ENCODE peak calls at places on chromosomes 12 and 14, in four cellular contexts. H, M, O and U are unnamed samples.

GRCh38 chr12:96322720-96323119 is 77.5 kb downstream of the CDK17 start:
- DNase-seq in O (no peak), H (no peak), M (no peak), U (no peak)

GRCh38 chr14:28673056-28673455 is 93.5 kb upstream of the FOXG1 start:
- DNase-seq in H (no peak), O (no peak), M (no peak), U (no peak)

GRCh38 chr14:100086361-100086760 is 21.1 kb downstream of the EVL start:
- DNase-seq in H (no peak), O (no peak), M (no peak), U (no peak)

GRCh38 chr14:74980398-74980745 is 22.3 kb upstream of the EIF2B2 start:
- DNase-seq in M (no peak), O (peak), H (no peak), U (no peak)

GRCh38 chr12:14986449-14986848 is 13.6 kb downstream of the PDE6H start:
- DNase-seq in O (peak), M (no peak), H (no peak), U (no peak)

GRCh38 chr14:86602263-86602662 is 1072.3 kb downstream of the FLRT2 start:
- DNase-seq in O (no peak), M (no peak), H (no peak), U (no peak)

GRCh38 chr12:68263366-68263765 is 10.0 kb upstream of the IL22 start:
- DNase-seq in O (no peak), H (no peak), M (no peak), U (no peak)

GRCh38 chr12:124713436-124714082 is 146.1 kb upstream of the NCOR2 start:
- DNase-seq in O (peak), H (no peak), M (no peak), U (no peak)

GRCh38 chr14:96027356-96028335 is 11.5 kb upstream of the C14orf132 start:
- DNase-seq in O (no peak), M (no peak), H (no peak), U (no peak)

GRCh38 chr14:77866932-77867331 is 67.0 kb downstream of the ADCK1 start:
- DNase-seq in O (no peak), H (no peak), M (no peak), U (no peak)

GRCh38 chr12:6363330-6364036 is 11.9 kb downstream of the SCNN1A start:
- DNase-seq in H (no peak), O (peak), M (peak), U (peak)

GRCh38 chr14:106210650-106211049 is 684.3 kb downstream of the TMEM121 start:
- DNase-seq in O (no peak), H (no peak), M (no peak), U (no peak)

GRCh38 chr12:12803186-12803585 is 10.0 kb upstream of the DDX47 start:
- DNase-seq in M (no peak), O (peak), H (peak), U (peak)

GRCh38 chr12:7374423-7375144 is 69.4 kb downstream of the CD163L1 start:
- DNase-seq in H (peak), O (peak), M (peak), U (peak)

GRCh38 chr12:105995986-105996385 is 142.8 kb downstream of the NUAK1 start:
- DNase-seq in O (no peak), M (no peak), H (no peak), U (no peak)

GRCh38 chr12:79677667-79678066 is 13.1 kb downstream of the PAWR start:
- DNase-seq in M (no peak), O (no peak), H (no peak), U (no peak)

GRCh38 chr14:101731187-101732080 is 30.1 kb upstream of the PPP2R5C start:
- DNase-seq in H (peak), M (peak), O (peak), U (peak)

DNA sequence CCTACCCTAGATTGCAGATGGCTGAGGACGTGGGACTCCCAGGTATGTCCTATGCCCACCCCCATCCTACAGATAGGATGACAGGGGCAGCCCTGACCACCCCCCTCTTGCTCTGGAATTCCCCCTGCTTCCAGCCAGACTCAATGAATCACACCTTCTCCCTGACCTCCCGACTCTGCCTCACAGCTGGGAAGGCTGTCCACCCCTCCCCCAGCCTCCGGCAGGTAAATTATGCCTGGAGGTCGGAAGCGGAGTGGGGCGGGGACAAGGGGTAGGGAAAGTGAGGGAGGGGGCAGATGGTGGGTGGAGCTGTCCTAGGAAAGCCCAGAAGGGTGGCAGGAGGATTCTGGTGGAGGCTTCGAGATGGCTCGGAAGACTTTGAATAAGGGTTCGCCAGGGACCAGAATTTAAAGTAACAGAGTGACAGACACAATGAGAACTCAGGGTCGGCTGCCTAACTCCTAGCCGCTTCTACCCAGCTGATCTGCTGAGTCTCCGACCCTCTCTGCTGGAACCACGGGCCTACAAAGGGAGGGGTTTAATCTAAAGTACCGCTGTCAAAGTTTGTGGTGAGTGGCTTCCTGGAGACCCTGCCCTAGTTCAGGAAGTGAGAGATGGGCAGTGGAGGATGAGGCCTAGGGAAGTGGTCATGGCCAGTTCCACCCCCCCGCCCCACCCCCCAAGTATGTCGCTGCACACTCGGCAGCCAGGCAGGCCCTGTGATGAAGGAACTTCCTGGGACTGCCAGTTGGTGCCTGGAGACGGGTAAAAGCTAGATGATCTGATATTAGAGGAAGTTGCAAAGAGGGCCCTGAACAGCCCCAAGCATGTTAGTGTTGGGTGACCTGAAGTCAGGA is 4.2 kb downstream of the PLEKHG3 start:
- DNase-seq in H (no peak), M (peak), O (no peak), U (no peak)
- TF ChIP-seq POLR2AphosphoS5 in H (no peak), M (peak), O (no peak), U (no peak)

GRCh38 chr14:22188346-22188745 is 400.7 kb downstream of the DAD1 start:
- DNase-seq in O (no peak), M (no peak), H (no peak), U (no peak)

GRCh38 chr14:22184157-22185025 is 404.6 kb downstream of the DAD1 start:
- DNase-seq in O (peak), H (no peak), M (no peak), U (no peak)

GRCh38 chr14:22180045-22180444 is 409.0 kb downstream of the DAD1 start:
- DNase-seq in H (no peak), O (no peak), M (no peak), U (no peak)

GRCh38 chr14:22189873-22190272 is 399.2 kb downstream of the DAD1 start:
- DNase-seq in H (no peak), M (no peak), O (no peak), U (no peak)

DNA sequence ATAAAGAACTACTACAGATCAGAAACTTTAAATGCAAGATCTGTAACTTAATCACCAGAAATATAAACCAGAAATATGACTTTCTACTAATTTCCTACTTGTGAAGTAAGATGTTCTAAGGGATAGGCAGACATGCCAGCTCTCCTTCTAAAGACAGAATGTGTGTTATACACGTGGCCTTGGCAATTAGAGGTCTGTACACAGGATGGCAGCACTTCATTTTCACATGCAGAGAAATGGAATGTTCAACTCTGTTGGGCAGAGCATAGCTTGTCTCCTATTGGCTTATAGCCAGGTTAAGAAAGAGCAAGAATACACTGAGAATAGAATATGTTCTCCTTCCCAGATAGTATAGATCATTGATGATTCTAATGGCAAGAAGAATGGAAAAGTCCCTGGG is 403.8 kb downstream of the DAD1 start:
- DNase-seq in M (no peak), H (no peak), O (peak), U (no peak)
- TF ChIP-seq POLR2A in M (no peak), H (no peak), O (no peak), U (no peak)

GRCh38 chr14:35438910-35439713 is 34.6 kb upstream of the NFKBIA start:
- DNase-seq in M (no peak), O (no peak), H (peak), U (no peak)
- TF ChIP-seq CTCF in M (peak), O (peak), H (peak), U (no peak)

DNA sequence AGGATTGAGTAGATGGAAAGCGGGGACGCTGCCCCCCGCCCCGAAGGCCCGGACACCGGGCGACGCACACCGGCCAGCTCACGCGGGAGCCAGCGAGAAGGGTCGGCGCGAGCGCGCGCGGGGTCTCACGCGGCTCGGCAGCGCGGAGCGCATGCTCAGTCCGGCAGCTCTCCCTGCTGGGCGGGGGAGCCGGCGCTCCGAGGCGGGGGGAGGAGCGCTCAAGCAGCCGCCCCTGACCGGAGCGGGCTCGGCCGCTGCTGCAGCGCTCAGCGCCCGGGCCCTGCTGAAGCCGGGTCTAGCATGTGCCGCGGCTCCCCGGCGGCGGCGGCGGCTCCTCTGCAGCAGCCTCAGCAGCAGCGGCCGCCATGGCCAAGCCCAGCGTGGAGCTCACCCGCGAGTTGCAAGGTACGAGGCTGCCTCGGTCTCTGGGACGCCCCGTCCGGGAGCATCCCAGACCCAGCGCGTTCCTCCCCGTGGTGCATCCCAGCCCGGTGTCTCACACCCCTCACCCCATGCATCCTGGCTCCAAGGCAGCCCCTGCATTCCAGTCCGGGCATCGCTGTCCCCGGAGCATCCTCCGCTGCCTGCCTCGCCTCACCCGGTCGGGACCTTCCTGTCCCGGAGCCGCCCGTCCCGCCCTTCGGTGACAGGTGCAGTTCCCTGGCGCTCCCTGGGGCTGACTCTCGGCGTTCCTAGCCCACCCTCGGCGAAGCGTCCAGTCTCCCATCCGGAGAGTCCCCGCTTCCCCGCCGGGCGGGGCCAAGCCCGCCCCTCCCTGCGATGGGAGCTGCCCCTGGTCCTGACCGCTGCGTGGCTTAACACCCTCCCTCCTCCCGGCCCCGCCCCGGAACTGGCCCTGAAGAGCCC is at the start of gene CARMIL3:
- DNase-seq in M (peak), O (peak), H (no peak), U (no peak)
- TF ChIP-seq POLR2AphosphoS5 in M (peak), O (no peak), H (peak), U (peak)